ENCODE peak calls at places on chromosome 10, in four cellular contexts. One of them, this sample, is unnamed.

GRCh38 chr10:59648711-59649201 is 60.9 kb downstream of the SLC16A9 start:
- DNase-seq in AG10803: peak; percentile 15
- DNase-seq in GM12864: no peak
- DNase-seq in GM23338: peak; percentile 36
- DNase-seq in this sample: no peak

GRCh38 chr10:11798862-11799735 is 24.1 kb upstream of the PROSER2 start:
- DNase-seq in AG10803: no peak
- DNase-seq in GM12864: no peak
- DNase-seq in GM23338: peak; percentile 65
- DNase-seq in this sample: no peak

GRCh38 chr10:118626953-118627352 is 31.5 kb upstream of the PRLHR start:
- DNase-seq in AG10803: no peak
- DNase-seq in GM12864: no peak
- DNase-seq in GM23338: peak; percentile 51
- DNase-seq in this sample: no peak

GRCh38 chr10:89391882-89392756 is at the start of gene IFIT1:
- DNase-seq in AG10803: peak; percentile 93
- DNase-seq in GM12864: peak; percentile 91
- DNase-seq in GM23338: peak; percentile 81
- DNase-seq in this sample: peak; percentile 51

GRCh38 chr10:22086730-22087364 is 83.3 kb upstream of the DNAJC1 start:
- DNase-seq in AG10803: peak; percentile 72
- DNase-seq in GM12864: no peak
- DNase-seq in GM23338: peak; percentile 71
- DNase-seq in this sample: no peak

GRCh38 chr10:110794808-110795207 is 76.9 kb upstream of the PDCD4 start:
- DNase-seq in AG10803: no peak
- DNase-seq in GM12864: no peak
- DNase-seq in GM23338: no peak
- DNase-seq in this sample: no peak

GRCh38 chr10:94211187-94211529 is 151.6 kb downstream of the NOC3L start:
- DNase-seq in AG10803: no peak
- DNase-seq in GM12864: no peak
- DNase-seq in GM23338: no peak
- DNase-seq in this sample: no peak

GRCh38 chr10:68137174-68137573 is 27.9 kb downstream of the MYPN start:
- DNase-seq in AG10803: peak; percentile 87
- DNase-seq in GM12864: no peak
- DNase-seq in GM23338: no peak
- DNase-seq in this sample: no peak

GRCh38 chr10:129466703-129467345 is at the start of gene MGMT:
- DNase-seq in AG10803: peak; percentile 82
- DNase-seq in GM12864: peak; percentile 66
- DNase-seq in GM23338: peak; percentile 97
- DNase-seq in this sample: peak; percentile 99
- TF ChIP-seq CTCF in AG10803: no peak
- TF ChIP-seq CTCF in GM12864: no peak
- TF ChIP-seq CTCF in GM23338: no peak
- TF ChIP-seq CTCF in this sample: no peak

DNA sequence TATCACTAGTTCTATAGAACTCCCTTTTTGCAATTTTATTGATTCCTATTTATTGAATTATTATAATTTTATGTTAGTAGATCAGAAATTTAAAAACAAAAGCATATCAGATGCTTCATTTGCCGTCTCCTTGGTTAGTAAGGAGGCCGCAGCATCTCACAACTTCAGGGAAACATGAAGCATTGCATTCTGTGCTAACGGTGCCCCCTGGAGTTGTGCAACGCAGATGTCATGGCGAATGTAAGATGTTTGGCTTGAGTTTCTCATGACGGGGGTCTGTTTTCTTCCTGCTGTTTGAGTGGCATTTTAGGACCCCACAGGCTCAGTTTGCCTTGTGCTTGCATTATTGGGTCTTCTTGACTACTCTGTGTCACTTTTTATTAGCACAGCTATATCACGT is 124.8 kb downstream of the CNNM2 start:
- DNase-seq in AG10803: no peak
- DNase-seq in GM12864: no peak
- DNase-seq in GM23338: peak; percentile 34
- DNase-seq in this sample: no peak
- TF ChIP-seq CTCF in AG10803: no peak
- TF ChIP-seq CTCF in GM12864: no peak
- TF ChIP-seq CTCF in GM23338: peak; percentile 69
- TF ChIP-seq CTCF in this sample: no peak

DNA sequence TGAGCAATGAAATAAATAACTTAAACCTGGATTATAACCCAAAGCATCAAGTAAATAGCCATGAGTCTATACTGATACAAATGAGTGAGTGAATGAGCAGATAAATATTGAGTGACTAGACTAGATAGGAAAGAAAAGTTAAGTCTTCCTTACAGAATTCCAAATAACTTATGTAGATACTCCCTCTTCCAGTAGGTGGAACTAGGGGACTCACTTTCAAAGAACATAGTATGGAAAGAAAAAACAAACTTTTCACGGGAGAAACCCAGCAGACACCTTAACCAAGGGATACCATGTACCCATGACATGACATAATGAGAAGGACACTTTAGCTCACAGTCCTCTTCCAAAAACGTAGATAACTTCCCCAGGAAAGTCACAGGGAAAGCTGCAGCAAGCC is 32.2 kb downstream of the CSGALNACT2 start:
- DNase-seq in AG10803: peak; percentile 16
- DNase-seq in GM12864: no peak
- DNase-seq in GM23338: peak; percentile 40
- DNase-seq in this sample: no peak
- TF ChIP-seq CTCF in AG10803: peak; percentile 39
- TF ChIP-seq CTCF in GM12864: no peak
- TF ChIP-seq CTCF in GM23338: no peak
- TF ChIP-seq CTCF in this sample: no peak

DNA sequence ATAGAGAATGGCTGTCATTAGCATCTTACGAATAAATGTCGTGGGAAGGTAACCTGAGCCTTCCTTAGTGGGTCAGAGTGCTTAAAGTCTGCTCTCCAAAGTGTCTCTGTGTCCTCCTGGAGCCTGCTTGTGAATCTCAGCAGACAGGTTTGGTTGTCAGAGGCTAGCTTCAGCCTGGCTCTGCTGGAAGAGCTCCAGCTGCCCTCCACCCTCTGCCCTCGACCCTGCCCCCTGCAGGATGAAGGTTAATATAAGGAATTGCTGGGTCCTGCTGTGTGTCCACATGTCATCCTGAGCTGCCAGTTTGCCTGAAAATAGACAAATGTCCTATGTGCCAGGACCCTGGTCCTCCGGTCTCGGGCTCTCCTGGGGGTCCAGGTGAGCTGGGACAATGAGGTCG is 33.5 kb downstream of the FAM241B start:
- DNase-seq in AG10803: no peak
- DNase-seq in GM12864: no peak
- DNase-seq in GM23338: peak; percentile 80
- DNase-seq in this sample: no peak
- TF ChIP-seq CTCF in AG10803: no peak
- TF ChIP-seq CTCF in GM12864: peak; percentile 7
- TF ChIP-seq CTCF in GM23338: peak; percentile 70
- TF ChIP-seq CTCF in this sample: no peak

GRCh38 chr10:119725550-119726290 is at the start of gene INPP5F:
- DNase-seq in AG10803: peak; percentile 97
- DNase-seq in GM12864: peak; percentile 85
- DNase-seq in GM23338: peak; percentile 99
- DNase-seq in this sample: peak; percentile 100
- TF ChIP-seq CTCF in AG10803: peak; percentile 18
- TF ChIP-seq CTCF in GM12864: no peak
- TF ChIP-seq CTCF in GM23338: no peak
- TF ChIP-seq CTCF in this sample: peak; percentile 11

DNA sequence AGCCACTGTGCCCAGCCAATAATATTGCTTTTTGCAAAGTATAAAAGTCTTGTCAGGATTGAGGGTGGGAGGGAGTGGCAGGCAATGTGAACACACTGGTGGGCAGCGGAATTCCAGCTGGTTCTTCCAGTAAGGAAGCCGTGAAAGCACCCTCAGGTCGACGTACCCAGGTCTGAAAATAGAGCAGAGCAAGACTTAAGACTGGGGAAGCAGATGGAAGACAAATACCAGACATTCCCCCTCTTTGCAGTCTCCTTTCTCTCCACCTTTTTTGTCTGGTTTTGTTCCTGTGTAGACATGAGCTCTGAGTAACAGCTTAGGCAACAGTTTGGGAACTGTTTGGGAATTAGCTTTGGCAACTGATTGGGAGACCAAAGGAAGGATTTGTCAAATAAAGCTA is 17.6 kb upstream of the CSTF2T start:
- DNase-seq in AG10803: peak; percentile 66
- DNase-seq in GM12864: no peak
- DNase-seq in GM23338: no peak
- DNase-seq in this sample: no peak
- TF ChIP-seq CTCF in AG10803: no peak
- TF ChIP-seq CTCF in GM12864: no peak
- TF ChIP-seq CTCF in GM23338: no peak
- TF ChIP-seq CTCF in this sample: no peak

GRCh38 chr10:132357286-132358058 is 25.5 kb downstream of the LRRC27 start:
- DNase-seq in AG10803: peak; percentile 48
- DNase-seq in GM12864: no peak
- DNase-seq in GM23338: no peak
- DNase-seq in this sample: no peak

GRCh38 chr10:132360766-132361447 is 28.9 kb downstream of the LRRC27 start:
- DNase-seq in AG10803: no peak
- DNase-seq in GM12864: no peak
- DNase-seq in GM23338: peak; percentile 81
- DNase-seq in this sample: no peak

GRCh38 chr10:132362151-132362611 is 30.2 kb downstream of the LRRC27 start:
- DNase-seq in AG10803: no peak
- DNase-seq in GM12864: no peak
- DNase-seq in GM23338: no peak
- DNase-seq in this sample: no peak

GRCh38 chr10:132361581-132362101 is 29.6 kb downstream of the LRRC27 start:
- DNase-seq in AG10803: no peak
- DNase-seq in GM12864: no peak
- DNase-seq in GM23338: no peak
- DNase-seq in this sample: no peak

GRCh38 chr10:132359305-132360040 is 27.5 kb downstream of the LRRC27 start:
- DNase-seq in AG10803: no peak
- DNase-seq in GM12864: no peak
- DNase-seq in GM23338: no peak
- DNase-seq in this sample: no peak
- TF ChIP-seq CTCF in AG10803: no peak
- TF ChIP-seq CTCF in GM12864: no peak
- TF ChIP-seq CTCF in GM23338: peak; percentile 62
- TF ChIP-seq CTCF in this sample: no peak